ENCODE peak calls at places on chromosomes 16 and 17, in four cellular contexts. A, H, M and E are unnamed samples.

GRCh38 chr17:33039874-33040273 is 48.2 kb downstream of the SPACA3 start:
- DNase-seq in A (no peak), M (no peak), H (no peak), E (peak; percentile 18)

GRCh38 chr16:88790312-88791150 is 5.5 kb upstream of the PIEZO1 start:
- DNase-seq in M (peak; percentile 61), H (no peak), A (peak; percentile 67), E (no peak)

GRCh38 chr17:27457731-27458523 is 1.7 kb downstream of the KSR1 start:
- DNase-seq in A (peak; percentile 55), H (peak; percentile 92), M (no peak), E (peak; percentile 40)

GRCh38 chr17:8799001-8799850 is at the start of gene MFSD6L:
- DNase-seq in A (no peak), M (peak; percentile 83), H (no peak), E (no peak)

GRCh38 chr16:48164907-48165715 is 9.3 kb upstream of the ABCC12 start:
- DNase-seq in M (peak; percentile 89), H (peak; percentile 82), A (peak; percentile 82), E (peak; percentile 56)

GRCh38 chr17:42578282-42578869 is 847 bp upstream of the PSMC3IP start:
- DNase-seq in H (peak; percentile 84), M (peak; percentile 96), A (peak; percentile 85), E (peak; percentile 80)

GRCh38 chr16:60123387-60124023 is 1389.4 kb upstream of the GOT2 start:
- DNase-seq in M (no peak), H (no peak), A (no peak), E (no peak)

GRCh38 chr17:47096343-47096742 is 92.8 kb downstream of the CDC27 start:
- DNase-seq in A (no peak), H (no peak), M (no peak), E (no peak)

GRCh38 chr17:59897090-59897489 is 4.2 kb downstream of the RPS6KB1 start:
- DNase-seq in H (no peak), A (no peak), M (no peak), E (no peak)

GRCh38 chr17:58387834-58388233 is 29.5 kb downstream of the RNF43 start:
- DNase-seq in A (no peak), M (no peak), H (no peak), E (no peak)

GRCh38 chr16:835373-835772 is 34.8 kb upstream of the GNG13 start:
- DNase-seq in H (no peak), A (no peak), M (no peak), E (no peak)

GRCh38 chr17:28533091-28533670 is 19.2 kb downstream of the UNC119 start:
- DNase-seq in A (no peak), M (no peak), H (no peak), E (no peak)

GRCh38 chr16:87945351-87946042 is 5.7 kb upstream of the BANP start:
- DNase-seq in H (no peak), A (no peak), M (no peak), E (peak; percentile 75)

GRCh38 chr17:74737299-74738050 is 419 bp downstream of the RAB37 start:
- DNase-seq in A (no peak), M (peak; percentile 85), H (peak; percentile 55), E (no peak)

GRCh38 chr16:71287903-71288302 is 1.3 kb downstream of the CMTR2 start:
- DNase-seq in A (no peak), H (no peak), M (no peak), E (no peak)

GRCh38 chr17:5822281-5823060 is 238.2 kb upstream of the NLRP1 start:
- DNase-seq in H (no peak), A (no peak), M (no peak), E (no peak)

GRCh38 chr16:23119570-23119969 is 29.7 kb downstream of the USP31 start:
- DNase-seq in A (no peak), H (no peak), M (no peak), E (no peak)

GRCh38 chr16:26987631-26988030 is 79.1 kb upstream of the C16orf82 start:
- DNase-seq in A (no peak), H (no peak), M (no peak), E (no peak)

GRCh38 chr17:1647802-1648581 is 1.7 kb downstream of the RILP start:
- DNase-seq in H (no peak), M (peak; percentile 85), A (peak; percentile 29), E (peak; percentile 40)

GRCh38 chr17:17445296-17445924 is 31.4 kb upstream of the MED9 start:
- DNase-seq in M (no peak), H (no peak), A (no peak), E (no peak)

GRCh38 chr17:69499301-69499700 is 84.8 kb downstream of the MAP2K6 start:
- DNase-seq in A (no peak), H (no peak), M (no peak), E (no peak)

GRCh38 chr16:89722392-89723278 is 1.3 kb downstream of the ZNF276 start:
- DNase-seq in M (peak; percentile 62), A (no peak), H (no peak), E (peak; percentile 50)

GRCh38 chr16:78494674-78495073 is 395.2 kb downstream of the WWOX start:
- DNase-seq in H (no peak), M (no peak), A (no peak), E (no peak)

GRCh38 chr16:78496189-78496588 is 396.7 kb downstream of the WWOX start:
- DNase-seq in H (no peak), M (no peak), A (no peak), E (no peak)

GRCh38 chr16:78490847-78491246 is 391.4 kb downstream of the WWOX start:
- DNase-seq in A (no peak), M (no peak), H (no peak), E (no peak)

GRCh38 chr16:78493573-78493972 is 394.1 kb downstream of the WWOX start:
- DNase-seq in M (no peak), H (no peak), A (no peak), E (no peak)

GRCh38 chr16:78494105-78494504 is 394.7 kb downstream of the WWOX start:
- DNase-seq in H (no peak), A (no peak), M (no peak), E (no peak)
- TF ChIP-seq JUN in H (no peak), A (no peak), M (no peak), E (no peak)

GRCh38 chr17:44829558-44830358 is at the start of gene GJC1:
- DNase-seq in H (no peak), M (peak; percentile 83), A (peak; percentile 66), E (peak; percentile 58)

GRCh38 chr17:44828919-44829557 is 1.0 kb downstream of the GJC1 start:
- DNase-seq in M (no peak), A (no peak), H (no peak), E (peak; percentile 65)

GRCh38 chr17:44831270-44831770 is 1.2 kb upstream of the GJC1 start:
- DNase-seq in M (no peak), A (no peak), H (no peak), E (no peak)

GRCh38 chr17:44832821-44833220 is 2.7 kb upstream of the GJC1 start:
- DNase-seq in A (no peak), M (no peak), H (no peak), E (no peak)

DNA sequence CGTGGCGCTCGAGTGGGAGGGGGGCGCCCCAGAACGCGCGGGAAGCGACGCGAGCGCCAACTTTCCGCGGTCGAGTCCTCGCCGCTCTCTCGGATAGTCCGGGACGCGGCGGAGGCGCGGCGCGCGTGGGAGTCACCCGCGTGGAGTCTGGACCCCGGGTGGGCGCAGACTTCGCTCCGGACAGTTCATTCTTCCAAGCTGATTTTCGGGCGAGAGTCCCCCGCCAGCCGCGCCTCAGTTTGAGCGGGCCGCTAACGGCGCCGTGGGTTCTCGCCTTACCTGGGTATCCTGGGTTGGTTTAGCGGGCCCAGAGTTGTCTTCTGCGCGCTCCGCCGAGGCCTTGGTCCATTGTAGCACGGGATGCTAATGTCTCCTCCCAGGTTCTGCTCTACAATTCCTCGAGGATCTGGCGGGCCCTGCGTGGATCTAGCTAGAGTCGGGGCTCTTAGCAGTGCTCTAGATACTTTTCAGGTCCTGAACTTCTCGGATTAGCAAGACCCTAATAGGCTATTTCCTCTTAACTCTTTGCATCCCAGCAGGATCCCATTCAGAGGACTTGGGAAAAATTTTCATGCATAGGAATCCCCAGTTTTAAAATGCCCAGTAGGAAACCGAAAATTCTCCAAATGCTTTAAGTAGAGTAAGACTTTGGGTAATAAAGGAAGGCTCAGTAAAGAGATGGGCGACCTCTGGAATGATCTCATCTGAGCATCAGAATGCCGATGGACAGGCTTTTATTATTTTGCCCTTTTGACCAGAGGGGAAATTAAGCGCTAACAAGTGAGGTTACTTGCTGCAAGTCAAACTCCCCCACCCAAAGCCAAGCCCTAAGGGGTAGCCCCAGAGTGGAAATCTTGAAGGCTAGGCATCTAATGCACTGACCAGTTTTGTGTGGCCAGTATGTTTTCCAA is 527 bp upstream of the GJC1 start:
- DNase-seq in H (no peak), M (peak; percentile 72), A (no peak), E (peak; percentile 29)
- TF ChIP-seq POLR2AphosphoS5 in H (no peak), M (peak; percentile 49), A (no peak), E (no peak)

DNA sequence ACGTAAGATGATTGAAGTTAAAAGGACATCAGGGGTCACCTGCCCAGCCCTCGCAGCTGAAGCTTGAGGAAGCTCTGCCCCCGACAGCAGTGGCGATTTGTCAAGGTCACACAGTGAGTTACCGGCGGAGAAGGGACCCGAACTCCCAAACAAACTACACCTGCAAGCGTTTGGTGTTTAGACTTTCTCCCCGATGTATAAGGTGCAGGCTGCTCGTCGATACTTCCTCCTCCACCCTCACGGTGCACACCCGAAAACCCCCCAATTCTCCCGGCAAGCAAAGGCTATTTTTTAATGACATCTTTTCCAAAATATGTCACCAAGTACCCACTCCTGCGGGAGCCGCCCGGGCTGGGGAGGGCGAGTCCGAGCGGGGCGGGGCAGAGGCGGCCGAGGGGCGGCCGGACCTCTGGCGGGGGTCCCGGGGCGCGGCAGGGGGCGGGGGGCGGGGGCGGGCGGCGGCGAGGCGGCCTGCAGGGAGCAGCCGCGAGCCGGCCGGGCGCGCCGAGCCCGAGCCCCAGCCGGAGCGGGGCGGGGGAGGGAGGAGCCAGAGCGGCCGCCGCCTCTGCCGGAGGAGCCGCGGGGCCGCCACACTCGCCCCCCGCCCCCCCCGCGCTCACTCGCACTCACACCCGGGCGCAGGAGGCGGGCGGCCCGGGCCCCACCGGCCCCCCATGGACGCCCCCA is at the start of gene THRA:
- DNase-seq in A (peak; percentile 90), H (no peak), M (peak; percentile 54), E (no peak)
- TF ChIP-seq POLR2A in A (no peak), H (no peak), M (no peak), E (no peak)

GRCh38 chr16:85166281-85166680 is 54.0 kb upstream of the CIBAR2 start:
- DNase-seq in H (no peak), A (peak; percentile 42), M (no peak), E (no peak)

GRCh38 chr16:85165781-85166180 is 53.5 kb upstream of the CIBAR2 start:
- DNase-seq in M (no peak), A (no peak), H (no peak), E (no peak)

GRCh38 chr16:85167589-85168537 is 55.6 kb upstream of the CIBAR2 start:
- DNase-seq in H (peak; percentile 72), A (no peak), M (no peak), E (no peak)

GRCh38 chr16:85168732-85169256 is 56.5 kb upstream of the CIBAR2 start:
- DNase-seq in A (peak; percentile 98), M (peak; percentile 74), H (no peak), E (no peak)

GRCh38 chr16:85166699-85167588 is 54.7 kb upstream of the CIBAR2 start:
- DNase-seq in M (no peak), A (no peak), H (peak; percentile 69), E (no peak)
- TF ChIP-seq JUN in M (no peak), A (no peak), H (no peak), E (no peak)